ENCODE peak calls at places on chromosomes 4 and X, in ten cellular contexts. One of them, this sample, is unnamed.
A peak's percentile ranks its signal among the peaks of the same experiment; 100 is the strongest.

GRCh38 chrX:136386173-136386572 is 85.4 kb downstream of the ADGRG4 start:
- DNase-seq in A549: no peak
- DNase-seq in tibial nerve: no peak
- DNase-seq in breast epithelium: no peak
- DNase-seq in uterus: no peak
- DNase-seq in transverse colon: no peak
- DNase-seq in NB4: no peak
- DNase-seq in esophagus squamous epithelium: no peak
- DNase-seq in ovary: no peak
- DNase-seq in IMR-90: no peak
- DNase-seq in this sample: no peak

GRCh38 chr4:26813698-26814097 is 46.9 kb upstream of the STIM2 start:
- DNase-seq in A549: no peak
- DNase-seq in tibial nerve: no peak
- DNase-seq in breast epithelium: no peak
- DNase-seq in uterus: peak; percentile 20
- DNase-seq in transverse colon: no peak
- DNase-seq in NB4: no peak
- DNase-seq in esophagus squamous epithelium: no peak
- DNase-seq in ovary: peak; percentile 37
- DNase-seq in IMR-90: no peak
- DNase-seq in this sample: no peak

GRCh38 chrX:110418220-110418856 is 59.7 kb downstream of the RTL9 start:
- DNase-seq in A549: peak; percentile 59
- DNase-seq in tibial nerve: peak; percentile 6
- DNase-seq in breast epithelium: no peak
- DNase-seq in uterus: peak; percentile 38
- DNase-seq in transverse colon: no peak
- DNase-seq in NB4: peak; percentile 5
- DNase-seq in esophagus squamous epithelium: no peak
- DNase-seq in ovary: peak; percentile 65
- DNase-seq in IMR-90: peak; percentile 81
- DNase-seq in this sample: no peak

GRCh38 chr4:91113130-91113706 is 986.0 kb downstream of the CCSER1 start:
- DNase-seq in A549: peak; percentile 3
- DNase-seq in tibial nerve: no peak
- DNase-seq in breast epithelium: no peak
- DNase-seq in uterus: no peak
- DNase-seq in transverse colon: no peak
- DNase-seq in NB4: peak; percentile 40
- DNase-seq in esophagus squamous epithelium: no peak
- DNase-seq in ovary: no peak
- DNase-seq in IMR-90: peak; percentile 6
- DNase-seq in this sample: no peak

GRCh38 chrX:72348247-72348979 is 42.7 kb upstream of the CITED1 start:
- DNase-seq in A549: no peak
- DNase-seq in tibial nerve: no peak
- DNase-seq in breast epithelium: no peak
- DNase-seq in uterus: no peak
- DNase-seq in transverse colon: no peak
- DNase-seq in NB4: no peak
- DNase-seq in esophagus squamous epithelium: no peak
- DNase-seq in ovary: no peak
- DNase-seq in IMR-90: no peak
- DNase-seq in this sample: no peak

GRCh38 chrX:19040373-19040772 is 56.5 kb upstream of the PHKA2 start:
- DNase-seq in A549: no peak
- DNase-seq in tibial nerve: no peak
- DNase-seq in breast epithelium: no peak
- DNase-seq in uterus: no peak
- DNase-seq in transverse colon: no peak
- DNase-seq in NB4: no peak
- DNase-seq in esophagus squamous epithelium: no peak
- DNase-seq in ovary: no peak
- DNase-seq in IMR-90: no peak
- DNase-seq in this sample: no peak

GRCh38 chr4:46386570-46386969 is 3.4 kb downstream of the GABRA2 start:
- DNase-seq in A549: no peak
- DNase-seq in tibial nerve: no peak
- DNase-seq in breast epithelium: no peak
- DNase-seq in uterus: no peak
- DNase-seq in transverse colon: no peak
- DNase-seq in NB4: no peak
- DNase-seq in esophagus squamous epithelium: no peak
- DNase-seq in ovary: no peak
- DNase-seq in IMR-90: no peak
- DNase-seq in this sample: no peak

GRCh38 chr4:104352211-104352610 is 142.5 kb downstream of the CXXC4 start:
- DNase-seq in A549: no peak
- DNase-seq in tibial nerve: no peak
- DNase-seq in breast epithelium: no peak
- DNase-seq in uterus: no peak
- DNase-seq in transverse colon: no peak
- DNase-seq in NB4: peak; percentile 17
- DNase-seq in esophagus squamous epithelium: no peak
- DNase-seq in ovary: no peak
- DNase-seq in IMR-90: no peak
- DNase-seq in this sample: no peak

GRCh38 chr4:144615182-144615581 is 30.8 kb upstream of the HHIP start:
- DNase-seq in A549: no peak
- DNase-seq in tibial nerve: no peak
- DNase-seq in breast epithelium: no peak
- DNase-seq in uterus: no peak
- DNase-seq in transverse colon: no peak
- DNase-seq in NB4: no peak
- DNase-seq in esophagus squamous epithelium: no peak
- DNase-seq in ovary: no peak
- DNase-seq in IMR-90: peak; percentile 60
- DNase-seq in this sample: no peak

DNA sequence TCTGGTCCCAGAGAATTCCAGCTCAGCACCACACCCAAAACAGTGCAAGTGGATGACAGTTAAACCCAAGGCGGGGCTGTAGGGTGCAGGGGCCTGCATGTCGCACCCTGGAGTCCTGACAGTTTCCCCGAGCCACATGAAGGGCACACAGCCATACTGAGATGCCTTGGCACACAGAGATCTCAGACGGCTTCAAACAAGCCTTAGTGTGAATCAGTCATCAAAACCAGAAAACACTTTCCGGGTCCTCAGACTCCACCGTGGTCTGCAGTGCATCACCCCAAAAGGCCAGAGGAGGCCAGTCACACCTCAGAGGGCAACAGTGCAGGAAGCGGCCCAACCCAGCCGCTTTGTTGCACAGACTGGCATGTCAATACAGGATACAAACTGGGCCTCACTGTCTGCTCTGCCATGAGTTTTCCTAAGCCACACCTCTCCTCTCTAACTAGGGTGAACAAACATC is 64.6 kb upstream of the ENPP6 start:
- DNase-seq in A549: no peak
- DNase-seq in tibial nerve: peak; percentile 4
- DNase-seq in breast epithelium: no peak
- DNase-seq in uterus: no peak
- DNase-seq in transverse colon: peak; percentile 65
- DNase-seq in NB4: no peak
- DNase-seq in esophagus squamous epithelium: no peak
- DNase-seq in ovary: no peak
- DNase-seq in IMR-90: no peak
- DNase-seq in this sample: no peak
- TF ChIP-seq CTCF in A549: no peak
- TF ChIP-seq CTCF in tibial nerve: peak; percentile 6
- TF ChIP-seq CTCF in breast epithelium: no peak
- TF ChIP-seq CTCF in uterus: no peak
- TF ChIP-seq CTCF in transverse colon: peak; percentile 57
- TF ChIP-seq CTCF in NB4: no peak
- TF ChIP-seq CTCF in esophagus squamous epithelium: no peak
- TF ChIP-seq CTCF in ovary: no peak
- TF ChIP-seq CTCF in IMR-90: no peak
- TF ChIP-seq CTCF in this sample: no peak

DNA sequence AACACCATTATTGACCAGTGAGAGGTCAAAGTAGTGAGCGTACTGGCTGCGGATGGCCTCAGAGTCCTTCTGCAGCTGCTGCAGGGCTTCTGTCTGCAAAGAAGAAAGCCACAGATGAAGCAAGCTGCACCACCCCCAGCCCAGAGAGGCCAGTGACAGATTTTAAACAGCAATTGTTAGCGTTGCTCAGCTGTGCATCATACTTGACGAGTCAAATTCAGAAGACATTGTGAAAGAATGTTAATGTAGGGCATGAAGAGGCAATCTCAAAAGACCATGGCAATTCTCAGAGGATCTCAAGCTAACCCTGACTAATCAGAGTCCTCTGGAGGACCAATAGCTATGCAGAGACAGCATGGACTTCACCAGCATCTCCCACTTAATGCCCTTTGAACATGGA is 16.6 kb downstream of the DKC1 start:
- DNase-seq in A549: no peak
- DNase-seq in tibial nerve: no peak
- DNase-seq in breast epithelium: no peak
- DNase-seq in uterus: no peak
- DNase-seq in transverse colon: no peak
- DNase-seq in NB4: peak; percentile 69
- DNase-seq in esophagus squamous epithelium: no peak
- DNase-seq in ovary: no peak
- DNase-seq in IMR-90: peak; percentile 82
- DNase-seq in this sample: no peak
- TF ChIP-seq POLR2A in A549: no peak
- TF ChIP-seq POLR2A in tibial nerve: no peak
- TF ChIP-seq POLR2A in breast epithelium: no peak
- TF ChIP-seq POLR2A in uterus: no peak
- TF ChIP-seq POLR2A in transverse colon: no peak
- TF ChIP-seq POLR2A in NB4: no peak
- TF ChIP-seq POLR2A in esophagus squamous epithelium: no peak
- TF ChIP-seq POLR2A in ovary: no peak
- TF ChIP-seq POLR2A in IMR-90: no peak
- TF ChIP-seq POLR2A in this sample: no peak

GRCh38 chr4:1885414-1885813 is 14.2 kb downstream of the NSD2 start:
- DNase-seq in A549: no peak
- DNase-seq in tibial nerve: no peak
- DNase-seq in breast epithelium: no peak
- DNase-seq in uterus: no peak
- DNase-seq in transverse colon: no peak
- DNase-seq in NB4: no peak
- DNase-seq in esophagus squamous epithelium: no peak
- DNase-seq in ovary: no peak
- DNase-seq in IMR-90: no peak
- DNase-seq in this sample: no peak

GRCh38 chr4:1890979-1891378 is 19.8 kb downstream of the NSD2 start:
- DNase-seq in A549: no peak
- DNase-seq in tibial nerve: no peak
- DNase-seq in breast epithelium: no peak
- DNase-seq in uterus: no peak
- DNase-seq in transverse colon: peak; percentile 46
- DNase-seq in NB4: no peak
- DNase-seq in esophagus squamous epithelium: no peak
- DNase-seq in ovary: no peak
- DNase-seq in IMR-90: no peak
- DNase-seq in this sample: no peak

GRCh38 chr4:1883583-1883982 is 12.4 kb downstream of the NSD2 start:
- DNase-seq in A549: no peak
- DNase-seq in tibial nerve: no peak
- DNase-seq in breast epithelium: no peak
- DNase-seq in uterus: no peak
- DNase-seq in transverse colon: no peak
- DNase-seq in NB4: no peak
- DNase-seq in esophagus squamous epithelium: no peak
- DNase-seq in ovary: no peak
- DNase-seq in IMR-90: no peak
- DNase-seq in this sample: no peak

GRCh38 chr4:1882850-1883271 is 11.7 kb downstream of the NSD2 start:
- DNase-seq in A549: no peak
- DNase-seq in tibial nerve: no peak
- DNase-seq in breast epithelium: no peak
- DNase-seq in uterus: no peak
- DNase-seq in transverse colon: no peak
- DNase-seq in NB4: no peak
- DNase-seq in esophagus squamous epithelium: no peak
- DNase-seq in ovary: no peak
- DNase-seq in IMR-90: no peak
- DNase-seq in this sample: no peak

DNA sequence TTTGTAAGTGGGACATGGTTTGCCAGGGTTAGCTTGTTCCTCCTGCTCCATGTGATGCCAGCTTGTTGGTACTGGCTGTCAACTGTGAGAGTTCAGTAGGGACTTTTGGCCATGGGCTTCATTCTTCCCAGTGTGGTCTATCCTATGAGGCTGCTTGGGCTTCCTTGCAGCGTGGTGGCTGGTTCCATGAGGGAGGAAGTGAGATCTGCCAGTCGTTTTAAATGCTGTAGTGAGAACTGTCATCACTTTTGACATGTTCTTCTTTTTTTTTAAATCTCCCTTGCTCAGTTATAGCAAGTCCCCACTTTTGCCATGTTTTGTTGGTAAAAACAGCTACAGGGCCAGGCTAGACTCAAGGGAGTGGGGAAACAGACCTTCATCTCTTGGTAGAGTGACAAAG is 15.9 kb downstream of the NSD2 start:
- DNase-seq in A549: no peak
- DNase-seq in tibial nerve: no peak
- DNase-seq in breast epithelium: no peak
- DNase-seq in uterus: no peak
- DNase-seq in transverse colon: no peak
- DNase-seq in NB4: peak; percentile 56
- DNase-seq in esophagus squamous epithelium: no peak
- DNase-seq in ovary: no peak
- DNase-seq in IMR-90: no peak
- DNase-seq in this sample: no peak
- H3K4me3 ChIP-seq in A549: no peak overlapping the region
- H3K4me3 ChIP-seq in tibial nerve: no peak overlapping the region
- H3K4me3 ChIP-seq in breast epithelium: no peak overlapping the region
- H3K4me3 ChIP-seq in uterus: no peak overlapping the region
- H3K4me3 ChIP-seq in transverse colon: no peak overlapping the region
- H3K4me3 ChIP-seq in NB4: no peak overlapping the region
- H3K4me3 ChIP-seq in esophagus squamous epithelium: no peak overlapping the region
- H3K4me3 ChIP-seq in ovary: no peak overlapping the region
- H3K4me3 ChIP-seq in IMR-90: no peak overlapping the region
- H3K4me3 ChIP-seq in this sample: no peak overlapping the region

GRCh38 chrX:88424541-88424940 is 322.5 kb upstream of the CPXCR1 start:
- DNase-seq in A549: no peak
- DNase-seq in tibial nerve: no peak
- DNase-seq in breast epithelium: no peak
- DNase-seq in uterus: no peak
- DNase-seq in transverse colon: no peak
- DNase-seq in NB4: no peak
- DNase-seq in esophagus squamous epithelium: no peak
- DNase-seq in ovary: no peak
- DNase-seq in IMR-90: no peak
- DNase-seq in this sample: no peak

GRCh38 chrX:88424071-88424470 is 323.0 kb upstream of the CPXCR1 start:
- DNase-seq in A549: no peak
- DNase-seq in tibial nerve: no peak
- DNase-seq in breast epithelium: no peak
- DNase-seq in uterus: no peak
- DNase-seq in transverse colon: no peak
- DNase-seq in NB4: no peak
- DNase-seq in esophagus squamous epithelium: no peak
- DNase-seq in ovary: no peak
- DNase-seq in IMR-90: no peak
- DNase-seq in this sample: no peak

DNA sequence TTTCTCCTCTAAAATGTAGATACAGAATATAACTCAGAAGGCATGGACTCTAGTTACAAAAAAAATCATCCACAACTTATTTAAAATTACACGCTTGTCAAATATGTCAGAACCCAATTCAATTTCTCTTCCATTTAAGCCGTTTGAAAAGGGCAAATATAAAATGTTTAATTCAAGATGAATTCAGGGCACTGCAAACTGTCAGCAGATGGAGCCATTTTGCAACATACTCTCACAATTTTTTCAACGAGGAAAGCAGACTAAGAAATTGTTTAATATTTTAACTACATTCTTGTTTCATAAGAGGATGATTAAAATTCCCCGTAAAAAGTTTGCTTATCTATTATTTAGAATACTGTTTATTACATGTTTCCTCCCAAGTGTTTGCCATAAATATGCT is 321.3 kb upstream of the CPXCR1 start:
- DNase-seq in A549: no peak
- DNase-seq in tibial nerve: no peak
- DNase-seq in breast epithelium: no peak
- DNase-seq in uterus: no peak
- DNase-seq in transverse colon: no peak
- DNase-seq in NB4: peak; percentile 1
- DNase-seq in esophagus squamous epithelium: no peak
- DNase-seq in ovary: no peak
- DNase-seq in IMR-90: no peak
- DNase-seq in this sample: no peak
- TF ChIP-seq CTCF in A549: peak; percentile 17
- TF ChIP-seq CTCF in tibial nerve: no peak
- TF ChIP-seq CTCF in breast epithelium: no peak
- TF ChIP-seq CTCF in uterus: no peak
- TF ChIP-seq CTCF in transverse colon: no peak
- TF ChIP-seq CTCF in NB4: no peak
- TF ChIP-seq CTCF in esophagus squamous epithelium: no peak
- TF ChIP-seq CTCF in ovary: no peak
- TF ChIP-seq CTCF in IMR-90: peak; percentile 17
- TF ChIP-seq CTCF in this sample: no peak